ENCODE peak calls at places on chromosome X, in six cellular contexts. One of them, this sample, is unnamed.

GRCh38 chrX:29535212-29536162 is 679.9 kb upstream of the MAGEB2 start:
- DNase-seq in cardiac muscle cell: peak; percentile 17
- DNase-seq in OCI-LY7: no peak
- DNase-seq in breast epithelium: no peak
- DNase-seq in AG09309: no peak
- DNase-seq in CD8-positive, alpha-beta memory T cell: no peak
- DNase-seq in this sample: no peak

GRCh38 chrX:16187024-16187698 is 19.9 kb downstream of the MAGEB17 start:
- DNase-seq in cardiac muscle cell: no peak
- DNase-seq in OCI-LY7: no peak
- DNase-seq in breast epithelium: no peak
- DNase-seq in AG09309: no peak
- DNase-seq in CD8-positive, alpha-beta memory T cell: no peak
- DNase-seq in this sample: no peak

GRCh38 chrX:86806786-86807185 is 658.5 kb downstream of the DACH2 start:
- DNase-seq in cardiac muscle cell: no peak
- DNase-seq in OCI-LY7: peak; percentile 3
- DNase-seq in breast epithelium: no peak
- DNase-seq in AG09309: no peak
- DNase-seq in CD8-positive, alpha-beta memory T cell: no peak
- DNase-seq in this sample: no peak

GRCh38 chrX:107574054-107574683 is 54.1 kb upstream of the PRPS1 start:
- DNase-seq in cardiac muscle cell: peak; percentile 43
- DNase-seq in OCI-LY7: no peak
- DNase-seq in breast epithelium: no peak
- DNase-seq in AG09309: no peak
- DNase-seq in CD8-positive, alpha-beta memory T cell: no peak
- DNase-seq in this sample: no peak

GRCh38 chrX:18354369-18355329 is at the start of gene SCML2:
- DNase-seq in cardiac muscle cell: peak; percentile 38
- DNase-seq in OCI-LY7: peak; percentile 62
- DNase-seq in breast epithelium: no peak
- DNase-seq in AG09309: no peak
- DNase-seq in CD8-positive, alpha-beta memory T cell: peak; percentile 31
- DNase-seq in this sample: no peak

GRCh38 chrX:125205084-125205917 is 114.4 kb upstream of the TEX13C start:
- DNase-seq in cardiac muscle cell: peak; percentile 6
- DNase-seq in OCI-LY7: no peak
- DNase-seq in breast epithelium: no peak
- DNase-seq in AG09309: no peak
- DNase-seq in CD8-positive, alpha-beta memory T cell: no peak
- DNase-seq in this sample: peak; percentile 57

GRCh38 chrX:31136144-31136572 is 64.3 kb upstream of the FTHL17 start:
- DNase-seq in cardiac muscle cell: no peak
- DNase-seq in OCI-LY7: peak; percentile 88
- DNase-seq in breast epithelium: no peak
- DNase-seq in AG09309: no peak
- DNase-seq in CD8-positive, alpha-beta memory T cell: no peak
- DNase-seq in this sample: no peak

GRCh38 chrX:12447448-12448154 is 309.3 kb downstream of the FRMPD4 start:
- DNase-seq in cardiac muscle cell: peak; percentile 83
- DNase-seq in OCI-LY7: no peak
- DNase-seq in breast epithelium: no peak
- DNase-seq in AG09309: peak; percentile 85
- DNase-seq in CD8-positive, alpha-beta memory T cell: no peak
- DNase-seq in this sample: no peak

GRCh38 chrX:115690554-115691216 is 129.7 kb downstream of the PLS3 start:
- DNase-seq in cardiac muscle cell: peak; percentile 88
- DNase-seq in OCI-LY7: peak; percentile 31
- DNase-seq in breast epithelium: no peak
- DNase-seq in AG09309: peak; percentile 68
- DNase-seq in CD8-positive, alpha-beta memory T cell: peak; percentile 21
- DNase-seq in this sample: peak; percentile 49

GRCh38 chrX:115687595-115687994 is 126.6 kb downstream of the PLS3 start:
- DNase-seq in cardiac muscle cell: no peak
- DNase-seq in OCI-LY7: no peak
- DNase-seq in breast epithelium: no peak
- DNase-seq in AG09309: no peak
- DNase-seq in CD8-positive, alpha-beta memory T cell: no peak
- DNase-seq in this sample: no peak

GRCh38 chrX:115694028-115694427 is 133.1 kb downstream of the PLS3 start:
- DNase-seq in cardiac muscle cell: no peak
- DNase-seq in OCI-LY7: no peak
- DNase-seq in breast epithelium: no peak
- DNase-seq in AG09309: no peak
- DNase-seq in CD8-positive, alpha-beta memory T cell: no peak
- DNase-seq in this sample: no peak

GRCh38 chrX:115693476-115693875 is 132.5 kb downstream of the PLS3 start:
- DNase-seq in cardiac muscle cell: no peak
- DNase-seq in OCI-LY7: no peak
- DNase-seq in breast epithelium: no peak
- DNase-seq in AG09309: no peak
- DNase-seq in CD8-positive, alpha-beta memory T cell: no peak
- DNase-seq in this sample: no peak

DNA sequence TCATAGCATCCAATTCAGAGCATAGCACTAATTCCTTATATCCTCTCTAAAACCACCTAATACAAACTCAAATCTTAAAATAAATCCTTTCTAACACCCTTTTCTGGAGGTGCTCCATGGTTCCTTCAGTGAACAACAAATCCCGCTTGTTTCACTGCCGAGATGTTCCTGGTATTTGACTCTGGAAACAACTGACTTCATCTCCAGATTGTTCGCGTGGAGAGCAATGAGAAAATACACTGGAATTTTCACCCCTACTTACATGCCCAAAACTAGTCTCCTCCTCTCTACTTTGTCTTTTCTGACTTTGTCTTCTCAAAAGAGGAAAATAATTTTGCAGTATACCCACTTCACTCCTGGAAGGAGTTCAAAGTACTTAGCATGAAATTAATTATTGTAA is 129.0 kb downstream of the PLS3 start:
- DNase-seq in cardiac muscle cell: peak; percentile 43
- DNase-seq in OCI-LY7: no peak
- DNase-seq in breast epithelium: no peak
- DNase-seq in AG09309: no peak
- DNase-seq in CD8-positive, alpha-beta memory T cell: no peak
- DNase-seq in this sample: no peak
- H3K4me3 ChIP-seq in cardiac muscle cell: no peak overlapping the region
- H3K4me3 ChIP-seq in OCI-LY7: no peak overlapping the region
- H3K4me3 ChIP-seq in breast epithelium: no peak overlapping the region
- H3K4me3 ChIP-seq in AG09309: no peak overlapping the region
- H3K4me3 ChIP-seq in CD8-positive, alpha-beta memory T cell: no peak overlapping the region
- H3K4me3 ChIP-seq in this sample: no peak overlapping the region

GRCh38 chrX:38917954-38918353 is 116.7 kb downstream of the MID1IP1 start:
- DNase-seq in cardiac muscle cell: no peak
- DNase-seq in OCI-LY7: no peak
- DNase-seq in breast epithelium: no peak
- DNase-seq in AG09309: no peak
- DNase-seq in CD8-positive, alpha-beta memory T cell: no peak
- DNase-seq in this sample: no peak
- H3K4me3 ChIP-seq in cardiac muscle cell: no peak overlapping the region
- H3K4me3 ChIP-seq in OCI-LY7: no peak overlapping the region
- H3K4me3 ChIP-seq in breast epithelium: no peak overlapping the region
- H3K4me3 ChIP-seq in AG09309: no peak overlapping the region
- H3K4me3 ChIP-seq in CD8-positive, alpha-beta memory T cell: no peak overlapping the region
- H3K4me3 ChIP-seq in this sample: no peak overlapping the region

DNA sequence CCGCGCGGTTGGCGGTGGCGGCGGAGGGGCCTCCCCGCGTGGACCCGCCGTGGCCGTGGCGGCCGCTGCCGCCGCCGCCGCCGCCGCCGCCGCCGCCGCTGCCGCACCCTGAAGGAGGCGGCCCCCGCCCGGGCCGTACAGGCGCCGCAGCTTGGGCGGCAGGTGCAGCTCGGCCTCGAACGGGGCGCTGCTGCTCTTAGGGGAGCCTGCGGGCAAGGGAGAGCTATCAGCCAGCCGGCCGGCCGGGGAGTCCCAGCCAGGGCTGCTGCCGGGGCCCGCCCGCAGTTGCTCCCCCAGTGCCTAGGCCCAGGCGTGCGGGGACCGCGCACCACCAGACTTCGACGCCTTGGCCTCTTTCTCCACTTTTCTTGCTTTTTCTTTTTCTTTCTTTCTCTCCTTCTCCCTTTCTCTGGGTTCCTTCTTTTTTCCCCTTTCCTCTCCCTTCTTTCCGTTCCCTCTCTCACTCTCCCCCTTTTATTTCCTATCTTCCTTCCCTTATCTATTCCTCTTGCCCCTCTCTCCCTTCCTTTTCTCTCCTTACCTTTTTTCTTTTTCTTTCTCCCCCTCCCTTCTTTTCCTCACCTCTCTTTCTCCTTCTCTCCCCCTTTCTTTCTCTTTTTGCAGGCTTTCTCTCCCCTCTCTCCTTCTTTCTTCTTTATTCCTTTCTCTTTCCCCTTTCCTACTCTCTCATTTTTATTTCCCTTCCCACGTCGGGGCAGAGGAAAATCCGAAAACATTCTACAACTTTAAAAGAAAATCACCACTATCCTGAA is 2.0 kb downstream of the ARX start:
- DNase-seq in cardiac muscle cell: no peak
- DNase-seq in OCI-LY7: peak; percentile 37
- DNase-seq in breast epithelium: no peak
- DNase-seq in AG09309: no peak
- DNase-seq in CD8-positive, alpha-beta memory T cell: no peak
- DNase-seq in this sample: no peak
- H3K4me3 ChIP-seq in cardiac muscle cell: no peak overlapping the region
- H3K4me3 ChIP-seq in OCI-LY7: no peak overlapping the region
- H3K4me3 ChIP-seq in breast epithelium: peak overlapping the region; percentile 31
- H3K4me3 ChIP-seq in AG09309: no peak overlapping the region
- H3K4me3 ChIP-seq in CD8-positive, alpha-beta memory T cell: no peak overlapping the region
- H3K4me3 ChIP-seq in this sample: no peak overlapping the region

GRCh38 chrX:118353081-118353850 is 7.4 kb downstream of the WDR44 start:
- DNase-seq in cardiac muscle cell: no peak
- DNase-seq in OCI-LY7: no peak
- DNase-seq in breast epithelium: no peak
- DNase-seq in AG09309: no peak
- DNase-seq in CD8-positive, alpha-beta memory T cell: no peak
- DNase-seq in this sample: no peak

GRCh38 chrX:118355225-118355920 is 9.5 kb downstream of the WDR44 start:
- DNase-seq in cardiac muscle cell: no peak
- DNase-seq in OCI-LY7: no peak
- DNase-seq in breast epithelium: no peak
- DNase-seq in AG09309: no peak
- DNase-seq in CD8-positive, alpha-beta memory T cell: no peak
- DNase-seq in this sample: no peak

GRCh38 chrX:118350221-118350620 is 4.3 kb downstream of the WDR44 start:
- DNase-seq in cardiac muscle cell: peak; percentile 41
- DNase-seq in OCI-LY7: no peak
- DNase-seq in breast epithelium: no peak
- DNase-seq in AG09309: no peak
- DNase-seq in CD8-positive, alpha-beta memory T cell: no peak
- DNase-seq in this sample: no peak

GRCh38 chrX:118350715-118351114 is 4.8 kb downstream of the WDR44 start:
- DNase-seq in cardiac muscle cell: no peak
- DNase-seq in OCI-LY7: no peak
- DNase-seq in breast epithelium: no peak
- DNase-seq in AG09309: no peak
- DNase-seq in CD8-positive, alpha-beta memory T cell: no peak
- DNase-seq in this sample: no peak

DNA sequence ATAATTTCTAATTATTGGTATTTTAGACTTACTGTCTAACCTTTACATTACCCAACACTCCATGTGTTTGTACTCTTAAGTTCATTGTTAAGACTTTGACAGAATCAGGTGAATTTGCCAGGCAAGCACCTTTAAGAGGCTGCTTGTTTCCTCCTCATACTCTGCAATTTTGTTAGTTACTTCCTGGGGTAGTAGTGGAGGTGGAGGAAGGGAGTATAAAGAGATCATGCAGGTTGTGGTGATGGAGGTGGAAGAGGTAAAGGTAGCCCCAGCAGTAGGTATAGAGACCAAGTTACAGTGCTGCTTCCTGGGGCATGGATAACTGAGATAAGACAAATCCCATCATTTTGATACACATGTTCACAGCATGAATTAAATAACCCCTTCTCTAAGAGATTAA is 6.7 kb downstream of the WDR44 start:
- DNase-seq in cardiac muscle cell: no peak
- DNase-seq in OCI-LY7: no peak
- DNase-seq in breast epithelium: no peak
- DNase-seq in AG09309: no peak
- DNase-seq in CD8-positive, alpha-beta memory T cell: no peak
- DNase-seq in this sample: no peak
- H3K4me3 ChIP-seq in cardiac muscle cell: no peak overlapping the region
- H3K4me3 ChIP-seq in OCI-LY7: no peak overlapping the region
- H3K4me3 ChIP-seq in breast epithelium: no peak overlapping the region
- H3K4me3 ChIP-seq in AG09309: no peak overlapping the region
- H3K4me3 ChIP-seq in CD8-positive, alpha-beta memory T cell: no peak overlapping the region
- H3K4me3 ChIP-seq in this sample: no peak overlapping the region

GRCh38 chrX:78746496-78746895 is 1.0 kb upstream of the LPAR4 start:
- DNase-seq in cardiac muscle cell: no peak
- DNase-seq in OCI-LY7: no peak
- DNase-seq in breast epithelium: no peak
- DNase-seq in AG09309: no peak
- DNase-seq in CD8-positive, alpha-beta memory T cell: no peak
- DNase-seq in this sample: no peak

GRCh38 chrX:78747471-78747870 is at the start of gene LPAR4:
- DNase-seq in cardiac muscle cell: peak; percentile 49
- DNase-seq in OCI-LY7: no peak
- DNase-seq in breast epithelium: no peak
- DNase-seq in AG09309: no peak
- DNase-seq in CD8-positive, alpha-beta memory T cell: no peak
- DNase-seq in this sample: no peak
- H3K4me3 ChIP-seq in cardiac muscle cell: peak within 1 kb of the TSS; percentile 13
- H3K4me3 ChIP-seq in OCI-LY7: no peak within 1 kb of the TSS
- H3K4me3 ChIP-seq in breast epithelium: peak within 1 kb of the TSS; percentile 52
- H3K4me3 ChIP-seq in AG09309: no peak within 1 kb of the TSS
- H3K4me3 ChIP-seq in CD8-positive, alpha-beta memory T cell: no peak within 1 kb of the TSS
- H3K4me3 ChIP-seq in this sample: peak within 1 kb of the TSS; percentile 35

DNA sequence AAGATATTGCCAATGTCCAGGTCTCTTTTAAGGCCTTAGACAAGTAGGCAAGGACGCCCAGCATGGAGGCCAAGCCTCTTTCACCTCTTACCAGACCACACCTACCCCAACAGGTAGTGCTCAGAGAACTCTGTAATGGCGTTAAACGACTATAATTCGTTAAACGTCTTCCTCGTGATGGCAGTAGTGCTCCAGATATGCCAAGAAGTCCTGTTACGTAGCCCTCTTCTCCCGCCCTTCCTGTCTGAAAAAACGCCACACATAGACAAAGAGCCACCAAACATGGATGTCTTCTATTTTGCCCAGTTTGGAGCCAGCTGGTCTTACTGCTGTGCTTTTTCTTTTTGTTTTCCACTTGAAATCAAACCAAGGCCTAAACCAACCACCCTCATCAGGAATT is 190.7 kb downstream of the OR13H1 start:
- DNase-seq in cardiac muscle cell: no peak
- DNase-seq in OCI-LY7: no peak
- DNase-seq in breast epithelium: no peak
- DNase-seq in AG09309: peak; percentile 61
- DNase-seq in CD8-positive, alpha-beta memory T cell: peak; percentile 82
- DNase-seq in this sample: no peak
- H3K4me3 ChIP-seq in cardiac muscle cell: no peak overlapping the region
- H3K4me3 ChIP-seq in OCI-LY7: no peak overlapping the region
- H3K4me3 ChIP-seq in breast epithelium: peak overlapping the region; percentile 36
- H3K4me3 ChIP-seq in AG09309: peak overlapping the region; percentile 13
- H3K4me3 ChIP-seq in CD8-positive, alpha-beta memory T cell: no peak overlapping the region
- H3K4me3 ChIP-seq in this sample: no peak overlapping the region

GRCh38 chrX:2484721-2485459 is 15.9 kb downstream of the DHRSX start:
- DNase-seq in cardiac muscle cell: peak; percentile 69
- DNase-seq in OCI-LY7: no peak
- DNase-seq in breast epithelium: no peak
- DNase-seq in AG09309: no peak
- DNase-seq in CD8-positive, alpha-beta memory T cell: no peak
- DNase-seq in this sample: no peak
- H3K4me3 ChIP-seq in cardiac muscle cell: no peak overlapping the region
- H3K4me3 ChIP-seq in OCI-LY7: no peak overlapping the region
- H3K4me3 ChIP-seq in breast epithelium: peak overlapping the region; percentile 57
- H3K4me3 ChIP-seq in AG09309: peak overlapping the region; percentile 22
- H3K4me3 ChIP-seq in CD8-positive, alpha-beta memory T cell: no peak overlapping the region
- H3K4me3 ChIP-seq in this sample: no peak overlapping the region

GRCh38 chrX:139691493-139691842 is 16.5 kb downstream of the MCF2 start:
- DNase-seq in cardiac muscle cell: peak; percentile 19
- DNase-seq in OCI-LY7: no peak
- DNase-seq in breast epithelium: no peak
- DNase-seq in AG09309: no peak
- DNase-seq in CD8-positive, alpha-beta memory T cell: no peak
- DNase-seq in this sample: no peak
- H3K4me3 ChIP-seq in cardiac muscle cell: peak overlapping the region; percentile 32
- H3K4me3 ChIP-seq in OCI-LY7: no peak overlapping the region
- H3K4me3 ChIP-seq in breast epithelium: peak overlapping the region; percentile 58
- H3K4me3 ChIP-seq in AG09309: peak overlapping the region; percentile 12
- H3K4me3 ChIP-seq in CD8-positive, alpha-beta memory T cell: no peak overlapping the region
- H3K4me3 ChIP-seq in this sample: peak overlapping the region; percentile 44